ENCODE peak calls at places on chromosomes 4 and X, in four cellular contexts. L is HepG2, S is K562, I is H1. R is an unnamed sample.

GRCh38 chr4:14180983-14181601 is 553.6 kb upstream of the BOD1L1 start:
- DNase-seq in I (no peak), L (no peak), S (no peak), R (no peak)

GRCh38 chr4:127400736-127401346 is 231.9 kb upstream of the INTU start:
- DNase-seq in S (peak; percentile 53), L (peak; percentile 66), I (peak; percentile 19), R (peak; percentile 73)

GRCh38 chr4:173252024-173252935 is 81.9 kb downstream of the HMGB2 start:
- DNase-seq in L (peak; percentile 22), S (peak; percentile 63), I (no peak), R (peak; percentile 99)

GRCh38 chrX:100408643-100409315 is 1.3 kb downstream of the PCDH19 start:
- DNase-seq in I (no peak), L (no peak), S (no peak), R (no peak)

GRCh38 chrX:153333271-153333670 is 682 bp upstream of the ZNF275 start:
- DNase-seq in S (no peak), I (no peak), L (no peak), R (no peak)

GRCh38 chr4:136908122-136908521 is 624.2 kb downstream of the PCDH18 start:
- DNase-seq in L (no peak), I (no peak), S (no peak), R (no peak)

GRCh38 chr4:176548571-176548970 is 228.8 kb downstream of the SPCS3 start:
- DNase-seq in L (no peak), I (no peak), S (no peak), R (no peak)

GRCh38 chr4:74624351-74625151 is 169.8 kb downstream of the BTC start:
- DNase-seq in S (no peak), L (peak; percentile 85), I (no peak), R (peak; percentile 93)

GRCh38 chrX:115372026-115372610 is 82.6 kb downstream of the LUZP4 start:
- DNase-seq in S (no peak), L (no peak), I (no peak), R (peak; percentile 12)

GRCh38 chrX:17553451-17553850 is 178.5 kb downstream of the NHS start:
- DNase-seq in I (no peak), S (no peak), L (no peak), R (no peak)

GRCh38 chrX:27840881-27841280 is 33.1 kb downstream of the MAGEB10 start:
- DNase-seq in I (no peak), S (no peak), L (no peak), R (no peak)

GRCh38 chrX:21959362-21960051 is 19.0 kb downstream of the SMS start:
- DNase-seq in I (no peak), S (peak; percentile 14), L (no peak), R (no peak)

GRCh38 chrX:30893206-30893605 is 4.2 kb upstream of the TAB3 start:
- DNase-seq in I (no peak), S (no peak), L (no peak), R (no peak)

GRCh38 chrX:19715711-19716638 is 171.4 kb downstream of the SH3KBP1 start:
- DNase-seq in I (no peak), S (no peak), L (no peak), R (no peak)

GRCh38 chr4:31979988-31980387 is 1259.8 kb downstream of the PCDH7 start:
- DNase-seq in I (no peak), S (no peak), L (no peak), R (no peak)

GRCh38 chrX:40152706-40153334 is 55.1 kb upstream of the BCOR start:
- DNase-seq in S (peak; percentile 48), L (no peak), I (no peak), R (no peak)

GRCh38 chrX:18640686-18641085 is 31.2 kb downstream of the RS1 start:
- DNase-seq in I (no peak), L (no peak), S (peak; percentile 3), R (no peak)

GRCh38 chr4:8726344-8726851 is 133.8 kb downstream of the CPZ start:
- DNase-seq in S (no peak), I (no peak), L (no peak), R (no peak)

GRCh38 chr4:57374866-57375595 is 264.8 kb upstream of the IGFBP7 start:
- DNase-seq in S (no peak), L (no peak), I (no peak), R (no peak)

GRCh38 chrX:74510401-74510800 is 89.1 kb downstream of the SLC16A2 start:
- DNase-seq in S (no peak), L (no peak), I (no peak), R (no peak)

GRCh38 chr4:25687763-25688162 is 32.1 kb downstream of the SLC34A2 start:
- DNase-seq in S (no peak), I (no peak), L (no peak), R (no peak)

GRCh38 chr4:110618091-110619000 is 4.5 kb downstream of the PITX2 start:
- DNase-seq in I (no peak), S (no peak), L (no peak), R (no peak)

GRCh38 chr4:168164915-168165548 is 72.7 kb downstream of the ANXA10 start:
- DNase-seq in L (peak; percentile 20), S (no peak), I (no peak), R (no peak)

GRCh38 chr4:54041100-54041499 is 23.3 kb downstream of the CHIC2 start:
- DNase-seq in L (no peak), I (no peak), S (no peak), R (no peak)

GRCh38 chrX:136694491-136695087 is 46.6 kb downstream of the CD40LG start:
- DNase-seq in L (peak; percentile 10), S (peak; percentile 48), I (no peak), R (peak; percentile 8)

GRCh38 chr4:55947912-55948725 is 626 bp upstream of the CEP135 start:
- DNase-seq in S (peak; percentile 28), L (peak; percentile 36), I (no peak), R (peak; percentile 28)

GRCh38 chr4:57147335-57148060 is 37.3 kb upstream of the IGFBP7 start:
- DNase-seq in L (no peak), S (no peak), I (no peak), R (no peak)

GRCh38 chr4:186570193-186570996 is 15.0 kb upstream of the MTNR1A start:
- DNase-seq in I (no peak), S (no peak), L (no peak), R (no peak)
- TF ChIP-seq FOSL1 in I (no peak), S (no peak), L (no peak), R (no peak)

GRCh38 chr4:386708-387105 is 49.1 kb downstream of the ZNF141 start:
- DNase-seq in L (no peak), S (no peak), I (no peak), R (no peak)

GRCh38 chr4:385934-386707 is 48.5 kb downstream of the ZNF141 start:
- DNase-seq in L (no peak), I (no peak), S (no peak), R (no peak)

DNA sequence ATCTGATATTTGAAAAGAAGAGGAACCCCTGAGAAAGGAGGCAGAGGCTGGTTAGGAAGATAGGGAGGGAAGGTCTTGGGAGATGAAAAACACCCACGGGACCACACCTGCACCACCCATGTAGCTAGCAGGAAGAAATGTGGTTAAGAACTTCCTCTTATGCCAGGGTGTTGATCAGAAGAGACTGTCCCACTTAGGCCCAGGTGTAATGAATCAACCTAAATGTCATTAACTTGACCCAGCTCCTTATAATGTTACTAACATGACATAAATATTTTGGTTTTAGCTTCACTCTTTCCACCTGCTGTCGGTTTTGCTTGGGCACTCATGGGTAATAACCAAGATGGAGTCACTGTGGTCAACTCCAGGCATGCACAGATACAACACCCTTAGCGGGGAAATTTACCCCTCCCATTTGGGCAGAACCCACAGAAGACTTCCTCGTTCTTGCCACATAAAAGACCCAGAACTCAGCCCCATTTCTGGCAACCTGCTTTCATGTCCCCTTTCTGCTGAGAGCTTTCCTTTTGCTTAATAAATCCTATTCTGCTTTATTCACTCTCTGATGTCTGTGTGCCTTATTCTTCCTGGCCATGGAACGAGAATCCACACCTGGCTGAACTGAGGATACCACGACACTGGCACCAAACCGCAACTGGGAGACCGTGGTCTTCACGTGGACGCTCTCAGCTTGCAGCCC is 46.8 kb downstream of the ZNF141 start:
- DNase-seq in L (no peak), S (no peak), I (no peak), R (no peak)
- H3K9me3 ChIP-seq in L (peaks cover 85% of the 10 kb centered on the region), S (peaks cover 2% of the 10 kb centered on the region), I (peaks cover 51% of the 10 kb centered on the region), R (peaks cover 12% of the 10 kb centered on the region)

GRCh38 chrX:70825366-70825765 is 83.1 kb downstream of the TEX11 start:
- DNase-seq in L (no peak), S (no peak), I (no peak), R (no peak)
- TF ChIP-seq FOSL1 in L (no peak), S (no peak), I (no peak), R (no peak)

GRCh38 chr4:161182913-161183312 is 980.9 kb downstream of the FSTL5 start:
- DNase-seq in L (peak; percentile 22), I (no peak), S (no peak), R (no peak)

GRCh38 chr4:161188578-161188977 is 975.2 kb downstream of the FSTL5 start:
- DNase-seq in I (no peak), L (no peak), S (no peak), R (no peak)

GRCh38 chr4:161183729-161184128 is 980.1 kb downstream of the FSTL5 start:
- DNase-seq in L (no peak), S (no peak), I (no peak), R (no peak)

GRCh38 chr4:161189286-161190134 is 974.3 kb downstream of the FSTL5 start:
- DNase-seq in S (no peak), I (no peak), L (no peak), R (no peak)

GRCh38 chr4:161186750-161187149 is 977.0 kb downstream of the FSTL5 start:
- DNase-seq in I (no peak), S (no peak), L (no peak), R (no peak)
- H3K9me3 ChIP-seq in I (no peaks in the 10 kb centered on the region), S (no peaks in the 10 kb centered on the region), L (no peaks in the 10 kb centered on the region), R (no peaks in the 10 kb centered on the region)

GRCh38 chr4:113397114-113397701 is 347.8 kb downstream of the ANK2 start:
- DNase-seq in S (no peak), L (no peak), I (no peak), R (no peak)

GRCh38 chr4:113398441-113399143 is 349.1 kb downstream of the ANK2 start:
- DNase-seq in L (no peak), I (no peak), S (no peak), R (no peak)

GRCh38 chr4:113390850-113391249 is 341.4 kb downstream of the ANK2 start:
- DNase-seq in L (no peak), S (no peak), I (no peak), R (no peak)

GRCh38 chr4:113394108-113394729 is 344.8 kb downstream of the ANK2 start:
- DNase-seq in L (no peak), S (no peak), I (no peak), R (no peak)

DNA sequence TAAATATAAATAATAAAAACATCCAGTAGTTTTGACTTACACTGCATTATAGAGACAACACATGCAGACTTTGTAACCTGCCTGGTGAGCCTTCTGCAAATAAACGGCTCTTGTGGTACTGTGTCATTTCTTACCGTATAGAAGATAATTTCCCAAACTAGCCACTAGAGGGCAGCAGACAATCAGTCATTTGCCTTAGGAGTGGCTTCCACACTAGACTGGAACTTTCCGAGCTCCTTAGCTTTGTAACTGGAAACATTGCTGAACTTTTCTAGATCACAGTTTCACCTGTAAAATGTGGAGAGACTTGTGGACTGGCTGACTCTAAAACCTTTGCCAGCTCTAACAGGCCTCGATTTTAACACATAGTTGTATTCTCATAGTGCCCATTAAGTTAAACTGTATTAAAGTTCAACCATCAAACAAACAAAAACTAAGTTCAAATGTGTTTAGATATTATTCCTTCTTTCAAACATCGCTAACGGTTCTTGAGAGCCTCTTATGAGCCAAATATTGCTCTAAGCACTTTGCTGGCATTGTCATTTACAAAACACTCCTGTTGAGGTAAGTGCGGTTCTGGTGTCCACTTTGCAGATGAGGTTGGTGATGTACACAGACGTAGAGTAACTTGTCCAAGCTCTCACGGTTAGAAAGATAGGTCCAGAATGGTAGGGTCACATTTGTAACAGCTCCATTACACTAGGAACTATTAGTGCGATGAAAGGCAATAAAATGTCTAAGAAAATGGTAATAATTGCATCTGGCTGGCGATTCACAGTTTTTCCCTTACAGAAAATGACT is 345.5 kb downstream of the ANK2 start:
- DNase-seq in S (peak; percentile 35), I (peak; percentile 51), L (peak; percentile 88), R (peak; percentile 82)
- TF ChIP-seq FOSL1 in S (no peak), I (no peak), L (no peak), R (no peak)